ENCODE peak calls at places on chromosomes 2 and 18, in nine cellular contexts. L is neuronal stem cell, G is cardiac muscle cell, R is heart right ventricle, M is neural progenitor cell, E is adrenal gland, J is left ventricle myocardium inferior, C is BE2C, W is astrocyte. F is an unnamed sample.

GRCh38 chr18:45059695-45060094 is 379.0 kb downstream of the SETBP1 start:
- DNase-seq in L (no peak), G (peak; percentile 61), R (no peak), M (no peak), E (no peak), J (no peak), C (no peak), W (peak; percentile 82), F (no peak)

GRCh38 chr2:98822301-98823164 is 91.6 kb upstream of the MGAT4A start:
- DNase-seq in L (peak; percentile 47), G (no peak), R (peak; percentile 71), M (peak; percentile 83), E (peak; percentile 31), J (peak; percentile 71), C (no peak), W (no peak), F (peak; percentile 38)

GRCh38 chr2:19786408-19787058 is 115.2 kb downstream of the TTC32 start:
- DNase-seq in L (no peak), G (peak; percentile 69), R (no peak), M (no peak), E (peak; percentile 29), J (no peak), C (no peak), W (peak; percentile 67), F (no peak)

GRCh38 chr18:10878703-10879102 is 270.7 kb downstream of the PIEZO2 start:
- DNase-seq in L (no peak), G (no peak), R (no peak), M (no peak), E (no peak), J (no peak), C (no peak), W (no peak), F (no peak)

GRCh38 chr2:216172493-216172892 is 63.3 kb downstream of the XRCC5 start:
- DNase-seq in L (no peak), G (no peak), R (no peak), M (no peak), E (no peak), J (no peak), C (no peak), W (no peak), F (no peak)

GRCh38 chr2:18378020-18378653 is 182.3 kb downstream of the RDH14 start:
- DNase-seq in L (peak; percentile 56), G (peak; percentile 60), R (peak; percentile 9), M (peak; percentile 78), E (peak; percentile 39), J (no peak), C (peak; percentile 34), W (no peak), F (no peak)

GRCh38 chr18:77123313-77124231 is 9.0 kb downstream of the MBP start:
- DNase-seq in L (no peak), G (no peak), R (no peak), M (no peak), E (no peak), J (no peak), C (no peak), W (no peak), F (no peak)

GRCh38 chr2:153477096-153477555 is 1.4 kb downstream of the RPRM start:
- DNase-seq in L (no peak), G (no peak), R (no peak), M (peak; percentile 51), E (peak; percentile 26), J (no peak), C (peak; percentile 12), W (no peak), F (peak; percentile 37)

GRCh38 chr2:240925576-240926515 is 19.7 kb downstream of the CROCC2 start:
- DNase-seq in L (no peak), G (no peak), R (peak; percentile 3), M (no peak), E (no peak), J (peak; percentile 11), C (peak; percentile 11), W (no peak), F (peak; percentile 44)

GRCh38 chr2:240926516-240927389 is 20.6 kb downstream of the CROCC2 start:
- DNase-seq in L (no peak), G (peak; percentile 50), R (no peak), M (no peak), E (peak; percentile 80), J (peak; percentile 28), C (peak; percentile 29), W (no peak), F (no peak)

GRCh38 chr2:240922982-240923537 is 16.9 kb downstream of the CROCC2 start:
- DNase-seq in L (no peak), G (no peak), R (peak; percentile 2), M (no peak), E (peak; percentile 0), J (peak; percentile 6), C (peak; percentile 18), W (no peak), F (no peak)

GRCh38 chr2:240927390-240927781 is 21.2 kb downstream of the CROCC2 start:
- DNase-seq in L (no peak), G (no peak), R (no peak), M (no peak), E (no peak), J (no peak), C (no peak), W (no peak), F (no peak)

DNA sequence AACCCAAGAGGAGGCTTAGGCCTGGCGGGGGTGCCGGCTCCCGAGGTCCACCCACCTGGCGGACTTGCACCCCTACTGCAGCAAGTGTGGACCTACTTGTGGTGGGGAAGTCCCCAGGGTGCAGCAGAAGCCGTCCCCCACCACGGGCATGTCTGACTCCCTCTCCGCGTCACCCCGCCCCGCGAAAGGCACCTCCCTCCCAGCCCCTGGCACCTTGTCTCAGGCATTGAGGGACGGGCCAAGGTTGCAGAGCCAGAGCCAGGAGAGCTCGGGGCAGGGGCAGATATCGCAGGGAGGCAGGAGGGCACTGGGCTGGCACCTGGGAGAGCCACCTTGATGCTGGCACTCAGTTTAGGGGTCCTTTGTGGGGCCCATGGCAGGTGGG is 19.0 kb downstream of the CROCC2 start:
- DNase-seq in L (no peak), G (no peak), R (peak; percentile 3), M (no peak), E (no peak), J (peak; percentile 7), C (peak; percentile 6), W (no peak), F (peak; percentile 41)
- H3K27me3 ChIP-seq in L (no peaks in the 10 kb centered on the region), G (no peaks in the 10 kb centered on the region), R (no peaks in the 10 kb centered on the region), M (no peaks in the 10 kb centered on the region), E (no peaks in the 10 kb centered on the region), J (peaks cover 7% of the 10 kb centered on the region), C (no peaks in the 10 kb centered on the region), W (peaks cover 7% of the 10 kb centered on the region), F (no peaks in the 10 kb centered on the region)

GRCh38 chr18:13431886-13432285 is 213.3 kb downstream of the LDLRAD4 start:
- DNase-seq in L (no peak), G (no peak), R (no peak), M (no peak), E (no peak), J (no peak), C (no peak), W (no peak), F (no peak)

GRCh38 chr18:13429884-13430510 is 211.4 kb downstream of the LDLRAD4 start:
- DNase-seq in L (no peak), G (no peak), R (no peak), M (no peak), E (no peak), J (no peak), C (no peak), W (no peak), F (peak; percentile 28)

GRCh38 chr18:13428319-13428718 is 209.8 kb downstream of the LDLRAD4 start:
- DNase-seq in L (no peak), G (no peak), R (no peak), M (no peak), E (no peak), J (no peak), C (no peak), W (no peak), F (no peak)

GRCh38 chr18:13429016-13429415 is 210.5 kb downstream of the LDLRAD4 start:
- DNase-seq in L (no peak), G (no peak), R (no peak), M (no peak), E (no peak), J (no peak), C (no peak), W (no peak), F (no peak)

DNA sequence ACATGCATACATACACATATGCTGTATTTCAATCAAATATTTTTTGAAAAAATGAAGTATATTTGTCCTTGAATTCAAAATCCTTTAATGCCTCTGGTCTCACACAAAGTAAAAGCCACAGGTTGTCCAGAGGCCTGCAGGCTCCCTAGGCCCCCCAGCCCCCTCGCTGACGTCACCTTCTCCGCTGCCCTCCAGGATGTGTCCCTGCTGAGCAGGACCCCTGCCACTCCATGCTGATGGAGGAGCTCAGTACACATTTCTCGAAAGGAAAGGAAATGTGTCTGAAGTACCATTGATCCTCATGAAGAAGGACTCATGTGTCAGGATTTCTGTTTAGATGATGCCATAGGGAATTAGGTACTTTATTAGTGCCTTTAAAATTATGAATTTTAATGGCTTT is 212.1 kb downstream of the LDLRAD4 start:
- DNase-seq in L (no peak), G (no peak), R (no peak), M (no peak), E (no peak), J (no peak), C (no peak), W (no peak), F (no peak)
- H3K27me3 ChIP-seq in L (no peaks in the 10 kb centered on the region), G (no peaks in the 10 kb centered on the region), R (no peaks in the 10 kb centered on the region), M (no peaks in the 10 kb centered on the region), E (no peaks in the 10 kb centered on the region), J (no peaks in the 10 kb centered on the region), C (no peaks in the 10 kb centered on the region), W (no peaks in the 10 kb centered on the region), F (no peaks in the 10 kb centered on the region)

GRCh38 chr2:239249048-239249447 is 151.8 kb downstream of the HDAC4 start:
- DNase-seq in L (no peak), G (no peak), R (no peak), M (no peak), E (no peak), J (no peak), C (no peak), W (no peak), F (peak; percentile 45)

GRCh38 chr2:239252433-239253200 is 148.2 kb downstream of the HDAC4 start:
- DNase-seq in L (no peak), G (peak; percentile 43), R (peak; percentile 73), M (no peak), E (peak; percentile 61), J (peak; percentile 75), C (peak; percentile 54), W (no peak), F (no peak)

GRCh38 chr2:239249781-239250180 is 151.0 kb downstream of the HDAC4 start:
- DNase-seq in L (no peak), G (peak; percentile 84), R (peak; percentile 84), M (no peak), E (peak; percentile 61), J (peak; percentile 76), C (peak; percentile 73), W (peak; percentile 17), F (no peak)

GRCh38 chr2:239251971-239252370 is 148.8 kb downstream of the HDAC4 start:
- DNase-seq in L (no peak), G (no peak), R (no peak), M (no peak), E (no peak), J (no peak), C (no peak), W (no peak), F (no peak)

DNA sequence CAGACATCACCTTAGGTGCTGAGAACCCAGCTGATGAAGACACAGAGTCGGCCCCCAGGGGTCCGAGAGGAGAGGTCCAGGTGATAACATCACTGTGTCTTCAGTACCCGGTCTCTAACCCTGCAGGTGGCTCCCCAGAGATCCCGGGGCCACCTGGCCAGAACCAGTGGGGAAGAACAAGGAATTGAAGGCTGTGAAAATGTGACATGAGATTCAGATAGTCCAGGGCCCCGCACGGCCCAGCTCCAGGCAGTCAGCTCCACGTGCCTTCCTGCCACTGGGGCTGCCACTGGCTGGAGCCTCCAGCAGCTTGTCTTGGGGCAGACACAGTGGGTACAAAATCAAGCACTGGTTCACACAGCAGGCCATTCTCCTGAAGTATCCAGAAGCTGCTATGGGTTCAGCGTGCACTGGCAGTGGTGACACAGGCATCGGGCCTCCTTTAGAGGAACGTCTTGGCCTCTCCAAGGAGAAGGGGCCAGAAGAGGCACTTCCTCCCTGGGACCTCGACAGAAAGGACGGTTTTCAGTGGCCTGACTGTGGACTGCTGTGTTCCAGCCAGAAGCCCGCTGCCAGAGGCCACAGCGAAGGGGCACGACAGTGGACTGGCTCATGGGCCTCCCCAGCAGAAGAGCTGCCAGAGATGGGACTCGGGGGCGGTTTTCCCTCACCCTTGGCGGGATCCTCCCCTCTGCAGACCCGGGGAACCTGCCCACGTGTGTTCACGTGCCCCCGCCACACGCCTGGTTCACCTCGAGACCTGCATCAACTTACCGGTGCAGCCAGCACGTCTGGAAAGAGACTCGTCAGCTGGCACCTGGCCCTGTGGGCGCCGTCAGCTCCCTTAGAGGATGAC is 150.4 kb downstream of the HDAC4 start:
- DNase-seq in L (no peak), G (no peak), R (no peak), M (no peak), E (no peak), J (no peak), C (no peak), W (no peak), F (no peak)
- H3K27me3 ChIP-seq in L (no peaks in the 10 kb centered on the region), G (no peaks in the 10 kb centered on the region), R (no peaks in the 10 kb centered on the region), M (no peaks in the 10 kb centered on the region), E (no peaks in the 10 kb centered on the region), J (no peaks in the 10 kb centered on the region), C (no peaks in the 10 kb centered on the region), W (no peaks in the 10 kb centered on the region), F (no peaks in the 10 kb centered on the region)

GRCh38 chr2:15058628-15059157 is 426.2 kb downstream of the LRATD1 start:
- DNase-seq in L (no peak), G (no peak), R (no peak), M (no peak), E (no peak), J (no peak), C (no peak), W (no peak), F (no peak)

GRCh38 chr2:15061268-15061667 is 428.8 kb downstream of the LRATD1 start:
- DNase-seq in L (no peak), G (no peak), R (no peak), M (no peak), E (no peak), J (no peak), C (no peak), W (no peak), F (no peak)

GRCh38 chr2:15058015-15058414 is 425.5 kb downstream of the LRATD1 start:
- DNase-seq in L (no peak), G (no peak), R (no peak), M (peak; percentile 52), E (no peak), J (no peak), C (no peak), W (no peak), F (no peak)

GRCh38 chr2:15059870-15060617 is 427.5 kb downstream of the LRATD1 start:
- DNase-seq in L (no peak), G (no peak), R (no peak), M (no peak), E (no peak), J (no peak), C (no peak), W (no peak), F (no peak)
- H3K27me3 ChIP-seq in L (no peaks in the 10 kb centered on the region), G (no peaks in the 10 kb centered on the region), R (no peaks in the 10 kb centered on the region), M (no peaks in the 10 kb centered on the region), E (no peaks in the 10 kb centered on the region), J (no peaks in the 10 kb centered on the region), C (no peaks in the 10 kb centered on the region), W (no peaks in the 10 kb centered on the region), F (no peaks in the 10 kb centered on the region)

F was measured in Peyer's patch.